ENCODE peak calls at places on chromosomes 1 and 21, in ten cellular contexts. L, H, K, I, E, F, A, Y, D and S are unnamed samples.

GRCh38 chr1:91651671-91652071 is 151.0 kb downstream of the CDC7 start:
- DNase-seq in L (no peak), H (peak), K (peak), I (peak), E (peak), F (peak), A (peak), Y (no peak), D (no peak), S (no peak)

GRCh38 chr21:44400791-44401385 is 47.5 kb downstream of the TRPM2 start:
- DNase-seq in L (no peak), H (no peak), K (no peak), I (no peak), E (no peak), F (no peak), A (no peak), Y (no peak), D (no peak), S (no peak)

GRCh38 chr1:12057382-12057781 is 5.7 kb upstream of the TNFRSF8 start:
- DNase-seq in L (no peak), H (no peak), K (no peak), I (no peak), E (no peak), F (no peak), A (no peak), Y (no peak), D (peak), S (no peak)

GRCh38 chr1:204146965-204147364 is 4.9 kb downstream of the ETNK2 start:
- DNase-seq in L (no peak), H (no peak), K (no peak), I (no peak), E (no peak), F (no peak), A (no peak), Y (no peak), D (no peak), S (no peak)

GRCh38 chr1:154170547-154171221 is 15.8 kb upstream of the NUP210L start:
- DNase-seq in L (no peak), H (no peak), K (no peak), I (no peak), E (no peak), F (no peak), A (no peak), Y (no peak), D (peak), S (no peak)

GRCh38 chr21:15894596-15894995 is 164.8 kb downstream of the USP25 start:
- DNase-seq in L (no peak), H (no peak), K (no peak), I (peak), E (no peak), F (no peak), A (no peak), Y (no peak), D (no peak), S (no peak)

GRCh38 chr1:160425847-160426246 is 25.5 kb downstream of the VANGL2 start:
- DNase-seq in L (no peak), H (no peak), K (no peak), I (no peak), E (no peak), F (no peak), A (no peak), Y (no peak), D (no peak), S (no peak)

GRCh38 chr1:184755226-184756065 is 788 bp upstream of the EDEM3 start:
- DNase-seq in L (peak), H (peak), K (no peak), I (peak), E (peak), F (no peak), A (peak), Y (no peak), D (peak), S (no peak)

GRCh38 chr1:41955461-41956159 is 36.9 kb upstream of the HIVEP3 start:
- DNase-seq in L (no peak), H (no peak), K (peak), I (peak), E (peak), F (no peak), A (no peak), Y (no peak), D (no peak), S (no peak)

GRCh38 chr21:38769253-38769780 is 36.4 kb upstream of the ETS2 start:
- DNase-seq in L (no peak), H (no peak), K (no peak), I (peak), E (peak), F (no peak), A (no peak), Y (no peak), D (no peak), S (no peak)

GRCh38 chr21:31505975-31506374 is 153.5 kb upstream of the SOD1 start:
- DNase-seq in L (no peak), H (no peak), K (no peak), I (no peak), E (no peak), F (no peak), A (no peak), Y (peak), D (no peak), S (no peak)

GRCh38 chr1:170511066-170511465 is 20.9 kb upstream of the GORAB start:
- DNase-seq in L (no peak), H (no peak), K (no peak), I (no peak), E (no peak), F (no peak), A (no peak), Y (no peak), D (no peak), S (no peak)

GRCh38 chr1:145871994-145872411 is 13.1 kb upstream of the PIAS3 start:
- DNase-seq in L (peak), H (no peak), K (no peak), I (peak), E (no peak), F (peak), A (peak), Y (peak), D (peak), S (no peak)

GRCh38 chr21:45021428-45022347 is 52.7 kb upstream of the ADARB1 start:
- DNase-seq in L (no peak), H (no peak), K (no peak), I (no peak), E (no peak), F (peak), A (no peak), Y (no peak), D (no peak), S (peak)

GRCh38 chr1:58664881-58665280 is 35.0 kb downstream of the MYSM1 start:
- DNase-seq in L (no peak), H (no peak), K (no peak), I (no peak), E (no peak), F (no peak), A (no peak), Y (no peak), D (no peak), S (no peak)

GRCh38 chr1:177274687-177275211 is 104.0 kb downstream of the BRINP2 start:
- DNase-seq in L (no peak), H (no peak), K (peak), I (peak), E (peak), F (no peak), A (peak), Y (no peak), D (no peak), S (no peak)

GRCh38 chr1:236282159-236282716 is 480 bp upstream of the ERO1B start:
- DNase-seq in L (no peak), H (no peak), K (no peak), I (peak), E (peak), F (no peak), A (no peak), Y (no peak), D (peak), S (no peak)

GRCh38 chr1:238223067-238223640 is 332.4 kb upstream of the ZP4 start:
- DNase-seq in L (no peak), H (no peak), K (no peak), I (no peak), E (no peak), F (no peak), A (no peak), Y (no peak), D (no peak), S (no peak)

GRCh38 chr1:107175102-107175501 is 34.3 kb downstream of the NTNG1 start:
- DNase-seq in L (no peak), H (no peak), K (no peak), I (no peak), E (no peak), F (no peak), A (no peak), Y (no peak), D (no peak), S (no peak)

GRCh38 chr1:65039066-65039465 is 72.7 kb upstream of the JAK1 start:
- DNase-seq in L (no peak), H (no peak), K (no peak), I (no peak), E (no peak), F (no peak), A (no peak), Y (no peak), D (no peak), S (no peak)

GRCh38 chr1:60697204-60697994 is 385.0 kb upstream of the NFIA start:
- DNase-seq in L (no peak), H (no peak), K (no peak), I (peak), E (peak), F (no peak), A (no peak), Y (no peak), D (no peak), S (no peak)

GRCh38 chr1:112692681-112693080 is 14.2 kb downstream of the RHOC start:
- DNase-seq in L (no peak), H (no peak), K (no peak), I (no peak), E (no peak), F (no peak), A (no peak), Y (no peak), D (no peak), S (no peak)

GRCh38 chr1:203200916-203201315 is 14.4 kb upstream of the CHI3L1 start:
- DNase-seq in L (no peak), H (no peak), K (no peak), I (no peak), E (no peak), F (no peak), A (no peak), Y (no peak), D (no peak), S (no peak)